ENCODE peak calls at places on chromosome 15, in ten cellular contexts. H is NAMALWA; M is A549; L is left cardiac atrium; I is NCI-H510A; C is stimulated activated CD4-positive, alpha-beta T cell treated with anti-CD3 and anti-CD28 coated beads, Interleukin-1b, Interleukin-23, amount 100 ng/mL, for 1 hour; Q is iris pigment epithelial cell; Z is nucleus accumbens; F is fibroblast of villous mesenchyme; N is BE2C. R is an unnamed sample.

GRCh38 chr15:63338170-63338569 is 43.5 kb downstream of the CA12 start:
- DNase-seq in H (no peak), M (no peak), L (no peak), I (no peak), C (no peak), Q (peak; percentile 72), Z (no peak), F (no peak), N (no peak), R (peak; percentile 72)

GRCh38 chr15:66803182-66803729 is 101.2 kb downstream of the SMAD6 start:
- DNase-seq in H (no peak), M (peak; percentile 95), L (peak; percentile 94), I (no peak), C (no peak), Q (peak; percentile 97), Z (no peak), F (peak; percentile 97), N (peak; percentile 86), R (peak; percentile 99)

GRCh38 chr15:56208185-56208584 is 35.5 kb downstream of the RFX7 start:
- DNase-seq in H (peak; percentile 40), M (no peak), L (no peak), I (no peak), C (no peak), Q (no peak), Z (no peak), F (no peak), N (no peak), R (no peak)

GRCh38 chr15:101536166-101536874 is 46.8 kb upstream of the PCSK6 start:
- DNase-seq in H (no peak), M (no peak), L (no peak), I (no peak), C (no peak), Q (no peak), Z (no peak), F (no peak), N (no peak), R (no peak)

GRCh38 chr15:34837246-34838016 is 42.1 kb upstream of the ACTC1 start:
- DNase-seq in H (no peak), M (peak; percentile 55), L (no peak), I (no peak), C (no peak), Q (peak; percentile 83), Z (no peak), F (peak; percentile 32), N (peak; percentile 83), R (peak; percentile 63)

GRCh38 chr15:74752011-74752410 is 3.4 kb downstream of the CYP1A2 start:
- DNase-seq in H (no peak), M (no peak), L (no peak), I (no peak), C (no peak), Q (no peak), Z (no peak), F (no peak), N (no peak), R (no peak)

GRCh38 chr15:32730677-32731654 is 13.2 kb downstream of the GREM1 start:
- DNase-seq in H (no peak), M (no peak), L (peak; percentile 27), I (no peak), C (no peak), Q (peak; percentile 22), Z (no peak), F (peak; percentile 30), N (peak; percentile 91), R (peak; percentile 63)

GRCh38 chr15:89654847-89655805 is at the start of gene KIF7:
- DNase-seq in H (peak; percentile 33), M (peak; percentile 42), L (no peak), I (no peak), C (no peak), Q (peak; percentile 49), Z (no peak), F (peak; percentile 53), N (peak; percentile 65), R (peak; percentile 13)

GRCh38 chr15:94174399-94174802 is 57.0 kb upstream of the MCTP2 start:
- DNase-seq in H (peak; percentile 56), M (no peak), L (no peak), I (no peak), C (no peak), Q (no peak), Z (no peak), F (peak; percentile 43), N (no peak), R (no peak)

GRCh38 chr15:50968353-50968752 is 59.9 kb downstream of the AP4E1 start:
- DNase-seq in H (no peak), M (peak; percentile 27), L (no peak), I (no peak), C (no peak), Q (peak; percentile 44), Z (no peak), F (no peak), N (no peak), R (peak; percentile 29)

GRCh38 chr15:55907797-55908196 is 85.6 kb downstream of the NEDD4 start:
- DNase-seq in H (no peak), M (peak; percentile 92), L (no peak), I (no peak), C (no peak), Q (peak; percentile 99), Z (no peak), F (peak; percentile 82), N (no peak), R (peak; percentile 62)

GRCh38 chr15:25391971-25392733 is 46.7 kb downstream of the UBE3A start:
- DNase-seq in H (no peak), M (no peak), L (no peak), I (no peak), C (no peak), Q (peak; percentile 83), Z (no peak), F (peak; percentile 90), N (no peak), R (peak; percentile 37)

GRCh38 chr15:90994059-90994416 is 297 bp downstream of the PRC1 start:
- DNase-seq in H (peak; percentile 35), M (no peak), L (no peak), I (no peak), C (no peak), Q (no peak), Z (no peak), F (no peak), N (no peak), R (peak; percentile 59)

GRCh38 chr15:72784233-72784876 is 797 bp upstream of the ADPGK start:
- DNase-seq in H (peak; percentile 84), M (peak; percentile 87), L (no peak), I (peak; percentile 39), C (peak; percentile 3), Q (peak; percentile 81), Z (no peak), F (peak; percentile 85), N (peak; percentile 60), R (peak; percentile 23)

GRCh38 chr15:78977091-78977571 is 32.3 kb upstream of the CTSH start:
- DNase-seq in H (no peak), M (no peak), L (no peak), I (no peak), C (no peak), Q (no peak), Z (no peak), F (no peak), N (no peak), R (no peak)

GRCh38 chr15:30065025-30065801 is 17.5 kb upstream of the GOLGA8J start:
- DNase-seq in H (no peak), M (no peak), L (no peak), I (no peak), C (no peak), Q (peak; percentile 79), Z (no peak), F (peak; percentile 88), N (no peak), R (peak; percentile 42)

GRCh38 chr15:42921049-42921731 is 612 bp upstream of the TTBK2 start:
- DNase-seq in H (peak; percentile 28), M (no peak), L (no peak), I (no peak), C (peak; percentile 6), Q (peak; percentile 24), Z (peak; percentile 76), F (peak; percentile 23), N (no peak), R (peak; percentile 64)

GRCh38 chr15:40443846-40444245 is 3.1 kb downstream of the BAHD1 start:
- DNase-seq in H (no peak), M (no peak), L (no peak), I (no peak), C (no peak), Q (no peak), Z (no peak), F (no peak), N (no peak), R (no peak)

GRCh38 chr15:32723171-32723948 is 5.6 kb downstream of the GREM1 start:
- DNase-seq in H (no peak), M (no peak), L (no peak), I (no peak), C (no peak), Q (no peak), Z (no peak), F (no peak), N (no peak), R (no peak)

GRCh38 chr15:77027697-77028450 is 32.9 kb downstream of the PSTPIP1 start:
- DNase-seq in H (no peak), M (no peak), L (peak; percentile 48), I (no peak), C (no peak), Q (no peak), Z (no peak), F (no peak), N (peak; percentile 7), R (no peak)

GRCh38 chr15:97036301-97036700 is 705.8 kb downstream of the NR2F2 start:
- DNase-seq in H (no peak), M (no peak), L (no peak), I (no peak), C (no peak), Q (peak; percentile 19), Z (no peak), F (no peak), N (no peak), R (no peak)

GRCh38 chr15:93081399-93081798 is 7.6 kb downstream of the RGMA start:
- DNase-seq in H (no peak), M (no peak), L (no peak), I (no peak), C (no peak), Q (no peak), Z (no peak), F (no peak), N (no peak), R (no peak)

GRCh38 chr15:33639968-33640367 is 328.3 kb upstream of the CHRM5 start:
- DNase-seq in H (peak; percentile 44), M (no peak), L (no peak), I (peak; percentile 1), C (no peak), Q (no peak), Z (no peak), F (no peak), N (peak; percentile 57), R (no peak)

GRCh38 chr15:88989578-88989977 is 76.4 kb upstream of the MFGE8 start:
- DNase-seq in H (no peak), M (peak; percentile 49), L (no peak), I (no peak), C (no peak), Q (peak; percentile 74), Z (no peak), F (peak; percentile 82), N (no peak), R (peak; percentile 94)

GRCh38 chr15:97968380-97968779 is 7.9 kb downstream of the ARRDC4 start:
- DNase-seq in H (no peak), M (no peak), L (no peak), I (no peak), C (no peak), Q (peak; percentile 54), Z (no peak), F (peak; percentile 71), N (no peak), R (peak; percentile 38)

GRCh38 chr15:80367094-80367493 is 37.1 kb upstream of the ARNT2 start:
- DNase-seq in H (peak; percentile 73), M (peak; percentile 77), L (no peak), I (no peak), C (no peak), Q (peak; percentile 1), Z (no peak), F (peak; percentile 32), N (peak; percentile 72), R (no peak)

GRCh38 chr15:69434236-69434635 is 18.4 kb upstream of the RPLP1 start:
- DNase-seq in H (no peak), M (no peak), L (no peak), I (no peak), C (no peak), Q (peak; percentile 48), Z (no peak), F (peak; percentile 50), N (no peak), R (no peak)

R was measured in trophoblast cell.